ENCODE peak calls at places on chromosomes 3 and 15, in nine cellular contexts. E is cardiac muscle cell, B is gastrocnemius medialis, D is pancreas, X is IMR-90, P is tibial artery, C is adrenal gland, Y is esophagus muscularis mucosa, A is tibial nerve. T is an unnamed sample.

GRCh38 chr3:99544819-99545281 is 93.5 kb upstream of the COL8A1 start:
- DNase-seq in E (no peak), B (no peak), D (no peak), X (peak), P (peak), C (peak), Y (no peak), A (no peak), T (no peak)

GRCh38 chr15:62453979-62454378 is 288.9 kb upstream of the C2CD4B start:
- DNase-seq in E (no peak), B (no peak), D (no peak), X (peak), P (no peak), C (no peak), Y (no peak), A (no peak), T (no peak)

GRCh38 chr3:112002458-112002971 is 3.8 kb downstream of the TAGLN3 start:
- DNase-seq in E (no peak), B (no peak), D (no peak), X (peak), P (no peak), C (no peak), Y (peak), A (no peak), T (peak)

GRCh38 chr15:80367094-80367493 is 37.1 kb upstream of the ARNT2 start:
- DNase-seq in E (peak), B (no peak), D (no peak), X (peak), P (no peak), C (no peak), Y (no peak), A (no peak), T (no peak)

GRCh38 chr3:10602769-10603768 is 97.7 kb upstream of the ATP2B2 start:
- DNase-seq in E (peak), B (no peak), D (no peak), X (no peak), P (no peak), C (no peak), Y (no peak), A (no peak), T (no peak)

GRCh38 chr3:88031543-88032148 is 27.2 kb downstream of the CGGBP1 start:
- DNase-seq in E (no peak), B (no peak), D (no peak), X (peak), P (no peak), C (no peak), Y (no peak), A (no peak), T (no peak)

GRCh38 chr15:81886586-81886985 is 159.2 kb downstream of the MEX3B start:
- DNase-seq in E (no peak), B (no peak), D (no peak), X (peak), P (no peak), C (no peak), Y (peak), A (no peak), T (no peak)

GRCh38 chr3:143221446-143221845 is 101.9 kb downstream of the CHST2 start:
- DNase-seq in E (no peak), B (no peak), D (no peak), X (no peak), P (no peak), C (no peak), Y (peak), A (no peak), T (no peak)

GRCh38 chr3:99549918-99550603 is 88.3 kb upstream of the COL8A1 start:
- DNase-seq in E (no peak), B (no peak), D (no peak), X (peak), P (no peak), C (no peak), Y (no peak), A (no peak), T (no peak)

GRCh38 chr15:77179541-77179998 is 108.7 kb upstream of the TSPAN3 start:
- DNase-seq in E (peak), B (no peak), D (no peak), X (no peak), P (no peak), C (no peak), Y (no peak), A (no peak), T (no peak)

GRCh38 chr3:98583766-98584165 is 9.6 kb downstream of the CPOX start:
- DNase-seq in E (peak), B (no peak), D (no peak), X (no peak), P (no peak), C (no peak), Y (no peak), A (no peak), T (no peak)

GRCh38 chr3:158205994-158206393 is 96.1 kb downstream of the RSRC1 start:
- DNase-seq in E (no peak), B (no peak), D (no peak), X (no peak), P (no peak), C (no peak), Y (no peak), A (no peak), T (no peak)

GRCh38 chr3:197430502-197430901 is 125.3 kb downstream of the BDH1 start:
- DNase-seq in E (no peak), B (no peak), D (no peak), X (no peak), P (no peak), C (no peak), Y (no peak), A (no peak), T (no peak)
- H3K27ac ChIP-seq in E (no peak), B (no peak), D (no peak), X (no peak), P (no peak), C (no peak), Y (peak), A (peak), T (no peak)

DNA sequence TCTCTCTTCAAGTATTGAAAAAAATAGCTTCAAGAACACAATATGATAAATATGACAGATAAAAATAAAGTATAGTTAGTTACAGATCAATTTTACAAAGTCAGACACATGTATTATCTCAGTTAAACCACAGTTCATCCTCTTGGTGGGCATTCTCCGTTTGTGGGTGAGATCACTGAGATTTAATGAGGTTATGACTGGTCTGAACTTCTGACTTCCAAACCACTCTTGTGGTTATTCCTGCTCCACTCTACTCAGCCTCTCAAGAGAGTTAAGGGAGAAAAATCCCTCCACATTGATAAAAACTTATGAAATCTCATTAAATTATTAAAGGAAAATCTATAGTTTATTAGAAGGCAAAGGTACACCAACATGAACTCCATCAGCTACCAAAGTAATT is 229.9 kb upstream of the LRTM1 start:
- DNase-seq in E (no peak), B (no peak), D (no peak), X (peak), P (no peak), C (no peak), Y (peak), A (no peak), T (no peak)
- H3K27ac ChIP-seq in E (no peak), B (no peak), D (no peak), X (no peak), P (no peak), C (no peak), Y (no peak), A (no peak), T (no peak)

GRCh38 chr3:107525954-107526305 is 3.2 kb downstream of the BBX start:
- DNase-seq in E (no peak), B (no peak), D (no peak), X (no peak), P (no peak), C (no peak), Y (no peak), A (no peak), T (no peak)
- H3K27ac ChIP-seq in E (no peak), B (no peak), D (no peak), X (no peak), P (peak), C (no peak), Y (peak), A (peak), T (no peak)

DNA sequence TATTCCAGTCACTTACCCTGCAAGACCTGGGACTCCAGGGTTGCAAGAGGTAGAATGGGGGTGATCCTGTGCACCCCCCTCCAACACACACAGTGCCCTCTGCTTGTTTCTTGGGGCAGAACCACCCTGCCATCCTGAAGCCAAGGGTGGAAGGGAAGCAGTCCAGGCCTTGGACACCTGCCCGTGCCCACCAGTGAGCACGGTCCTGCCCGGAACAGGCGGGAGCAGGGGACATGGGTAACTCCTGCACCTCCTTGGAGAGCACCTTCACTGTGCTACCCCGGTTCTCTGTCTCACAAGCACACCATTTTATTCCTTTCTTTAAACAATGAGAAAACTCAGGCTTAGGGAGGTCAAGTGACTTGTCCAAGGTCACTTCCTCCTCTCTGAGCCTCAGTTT is 57.0 kb downstream of the SLC6A6 start:
- DNase-seq in E (no peak), B (no peak), D (no peak), X (no peak), P (no peak), C (no peak), Y (no peak), A (no peak), T (no peak)
- H3K27ac ChIP-seq in E (no peak), B (no peak), D (peak), X (no peak), P (no peak), C (no peak), Y (no peak), A (no peak), T (no peak)

DNA sequence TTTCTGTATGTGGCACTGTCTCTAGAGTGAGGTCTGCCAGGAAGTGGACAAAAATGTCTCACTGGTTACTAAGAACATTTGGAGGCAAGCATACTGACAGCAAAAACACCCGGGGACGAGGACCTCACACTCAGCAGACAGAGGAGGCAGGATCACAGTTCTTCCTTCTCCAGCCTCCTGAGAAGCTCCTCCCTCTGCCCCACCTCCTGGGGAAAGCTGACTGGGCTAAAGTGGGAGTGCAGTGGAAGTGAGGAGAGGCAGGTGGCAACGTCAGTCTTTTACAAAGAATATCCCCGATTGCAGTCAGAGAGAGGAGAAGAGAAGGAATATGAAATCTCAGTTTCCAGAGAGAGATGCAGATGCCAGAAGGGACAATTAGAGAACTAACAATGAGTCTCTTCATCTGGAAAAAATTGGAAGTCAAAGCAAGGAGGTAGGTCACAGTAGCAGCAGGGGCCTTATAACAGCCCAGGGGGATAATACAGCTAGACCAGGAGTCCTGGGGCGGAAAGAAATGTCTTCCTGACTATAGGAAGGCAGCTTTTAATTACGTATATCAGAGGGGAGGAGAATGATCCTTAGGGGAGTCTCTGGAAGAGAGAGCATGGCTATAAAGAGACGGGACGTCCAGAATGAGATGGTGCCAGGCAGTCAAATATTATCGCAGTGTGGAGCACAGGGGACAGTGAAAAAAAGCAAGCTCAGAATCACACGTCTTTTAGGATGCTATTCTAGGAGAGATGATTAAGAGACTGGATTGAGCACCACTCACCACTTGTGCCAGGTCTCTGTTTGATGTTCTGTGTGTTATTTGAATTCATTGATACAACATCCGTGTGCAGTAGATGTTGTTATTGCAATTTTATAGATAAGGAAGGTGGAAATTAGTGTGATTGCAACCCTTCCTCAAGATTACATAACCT is 47.2 kb downstream of the LEO1 start:
- DNase-seq in E (peak), B (peak), D (no peak), X (no peak), P (no peak), C (no peak), Y (no peak), A (no peak), T (peak)
- H3K27ac ChIP-seq in E (no peak), B (peak), D (no peak), X (no peak), P (no peak), C (no peak), Y (no peak), A (no peak), T (peak)

DNA sequence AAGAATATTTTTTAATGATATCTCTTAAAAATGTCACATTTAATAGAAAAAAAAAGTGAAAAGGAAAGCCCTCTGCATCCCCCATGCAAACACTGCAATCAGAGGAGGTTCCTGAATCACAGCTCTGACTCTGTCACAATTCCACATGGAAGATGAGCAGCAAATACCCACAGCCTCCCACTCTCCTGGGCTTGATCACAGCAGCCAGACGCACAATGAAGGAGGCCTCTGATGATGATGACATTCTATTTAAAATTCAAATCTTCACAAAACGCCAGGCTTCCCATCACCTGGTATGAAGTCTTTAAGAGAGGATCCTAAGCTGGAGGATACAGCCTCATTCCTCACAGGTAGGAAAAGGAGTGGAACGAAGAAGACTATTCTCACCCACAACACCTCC is 9.1 kb upstream of the DIS3L start:
- DNase-seq in E (no peak), B (no peak), D (no peak), X (no peak), P (no peak), C (no peak), Y (no peak), A (no peak), T (no peak)
- H3K27ac ChIP-seq in E (no peak), B (no peak), D (no peak), X (no peak), P (no peak), C (no peak), Y (no peak), A (no peak), T (no peak)

GRCh38 chr3:66177026-66177425 is 43.8 kb upstream of the SLC25A26 start:
- DNase-seq in E (no peak), B (no peak), D (no peak), X (no peak), P (no peak), C (no peak), Y (no peak), A (no peak), T (no peak)

GRCh38 chr3:66178206-66178605 is 42.6 kb upstream of the SLC25A26 start:
- DNase-seq in E (no peak), B (no peak), D (no peak), X (no peak), P (no peak), C (no peak), Y (no peak), A (no peak), T (no peak)

GRCh38 chr3:66172394-66172793 is 48.4 kb upstream of the SLC25A26 start:
- DNase-seq in E (no peak), B (no peak), D (no peak), X (no peak), P (no peak), C (no peak), Y (no peak), A (no peak), T (no peak)
- H3K27ac ChIP-seq in E (no peak), B (no peak), D (no peak), X (no peak), P (no peak), C (no peak), Y (no peak), A (no peak), T (no peak)